ENCODE peak calls at places on chromosome 1, in seven cellular contexts. Y is A172, J is neural crest cell, G is AG09319, K is PC-9, E is stromal cell of bone marrow, W is activated T-helper 1 cell treated with Interleukin-2 at 50 U/mL for 16 hours. N is an unnamed sample.

GRCh38 chr1:25875154-25875855 is at the start of gene PAQR7:
- DNase-seq in Y (no peak), J (peak), G (peak), K (peak), E (peak), W (peak), N (peak)

GRCh38 chr1:17711962-17712361 is 43.2 kb upstream of the ACTL8 start:
- DNase-seq in Y (no peak), J (no peak), G (no peak), K (no peak), E (no peak), W (no peak), N (no peak)

GRCh38 chr1:85330711-85331290 is 54.4 kb upstream of the BCL10 start:
- DNase-seq in Y (peak), J (no peak), G (peak), K (no peak), E (peak), W (no peak), N (no peak)

GRCh38 chr1:20195464-20195780 is 9.1 kb upstream of the PLA2G2C start:
- DNase-seq in Y (no peak), J (no peak), G (no peak), K (no peak), E (no peak), W (no peak), N (no peak)

GRCh38 chr1:109314805-109315204 is 8.0 kb upstream of the MYBPHL start:
- DNase-seq in Y (no peak), J (no peak), G (no peak), K (no peak), E (peak), W (no peak), N (no peak)

GRCh38 chr1:18470650-18471355 is 9.9 kb upstream of the KLHDC7A start:
- DNase-seq in Y (no peak), J (no peak), G (no peak), K (no peak), E (no peak), W (no peak), N (no peak)

GRCh38 chr1:151713044-151713443 is 3.6 kb downstream of the CELF3 start:
- DNase-seq in Y (no peak), J (no peak), G (no peak), K (no peak), E (no peak), W (no peak), N (no peak)

GRCh38 chr1:45557422-45557944 is 6.9 kb downstream of the AKR1A1 start:
- DNase-seq in Y (no peak), J (no peak), G (no peak), K (peak), E (no peak), W (no peak), N (no peak)

GRCh38 chr1:204575221-204576190 is 59.3 kb downstream of the MDM4 start:
- DNase-seq in Y (no peak), J (no peak), G (no peak), K (no peak), E (no peak), W (no peak), N (no peak)

GRCh38 chr1:224435318-224435763 is 744 bp upstream of the WDR26 start:
- DNase-seq in Y (peak), J (no peak), G (no peak), K (peak), E (peak), W (no peak), N (no peak)

N was measured in CD4-positive, alpha-beta T cell.